ENCODE peak calls at places on chromosome 5, in seven cellular contexts. A is effector memory CD4-positive, alpha-beta T cell; U is lower lobe of right lung; T is spleen; C is IMR-90; V is stomach; S is CD8-positive, alpha-beta memory T cell. D is an unnamed sample.

GRCh38 chr5:150020249-150020648 is 19.7 kb downstream of the HMGXB3 start:
- DNase-seq in C (no peak), A (no peak), U (no peak), V (no peak), T (no peak), S (no peak), D (no peak)

GRCh38 chr5:50439221-50439620 is 1.9 kb downstream of the EMB start:
- DNase-seq in S (no peak), T (no peak), C (no peak), U (no peak), A (no peak), V (no peak), D (no peak)

GRCh38 chr5:77170196-77170595 is 40.3 kb upstream of the PDE8B start:
- DNase-seq in V (no peak), C (no peak), A (no peak), U (no peak), T (no peak), S (no peak), D (no peak)

GRCh38 chr5:131303537-131303936 is 39.7 kb downstream of the CDC42SE2 start:
- DNase-seq in T (no peak), A (no peak), C (peak; percentile 74), U (no peak), V (no peak), S (no peak), D (no peak)

GRCh38 chr5:11941566-11941965 is 37.3 kb upstream of the CTNND2 start:
- DNase-seq in S (no peak), C (no peak), V (no peak), U (no peak), A (no peak), T (no peak), D (no peak)

GRCh38 chr5:137718611-137719010 is 17.3 kb downstream of the KLHL3 start:
- DNase-seq in T (no peak), A (no peak), V (no peak), S (no peak), C (no peak), U (no peak), D (no peak)

GRCh38 chr5:133371371-133372155 is 240.8 kb downstream of the FSTL4 start:
- DNase-seq in S (no peak), T (no peak), A (no peak), C (no peak), V (no peak), U (no peak), D (no peak)

GRCh38 chr5:135688385-135688784 is 109.6 kb upstream of the CXCL14 start:
- DNase-seq in T (no peak), S (no peak), V (no peak), U (no peak), A (no peak), C (no peak), D (no peak)

GRCh38 chr5:172973127-172973916 is 10.2 kb upstream of the ATP6V0E1 start:
- DNase-seq in S (no peak), C (peak; percentile 73), T (no peak), V (no peak), U (no peak), A (no peak), D (no peak)

GRCh38 chr5:161152415-161152814 is 300.4 kb upstream of the ATP10B start:
- DNase-seq in C (no peak), T (no peak), U (no peak), V (no peak), A (no peak), S (no peak), D (no peak)

GRCh38 chr5:134073404-134073803 is 41.1 kb upstream of the TCF7 start:
- DNase-seq in U (no peak), A (no peak), T (no peak), C (peak; percentile 12), V (no peak), S (no peak), D (no peak)

GRCh38 chr5:123035320-123035949 is 1.1 kb downstream of the PPIC start:
- DNase-seq in U (peak; percentile 70), V (peak; percentile 38), C (peak; percentile 27), A (no peak), T (no peak), S (no peak), D (no peak)

GRCh38 chr5:17020586-17021362 is 84.7 kb upstream of the MYO10 start:
- DNase-seq in A (no peak), T (no peak), U (no peak), V (no peak), C (peak; percentile 51), S (no peak), D (no peak)

GRCh38 chr5:96408276-96408777 is 24.7 kb downstream of the PCSK1 start:
- DNase-seq in C (peak; percentile 25), U (no peak), T (no peak), A (no peak), S (no peak), V (no peak), D (no peak)

GRCh38 chr5:176740131-176740701 is 70.1 kb upstream of the UNC5A start:
- DNase-seq in U (no peak), V (peak; percentile 21), C (no peak), T (peak; percentile 32), S (no peak), A (no peak), D (no peak)

GRCh38 chr5:142819292-142819691 is 49.1 kb downstream of the ARHGAP26 start:
- DNase-seq in U (no peak), C (no peak), S (no peak), A (no peak), V (no peak), T (no peak), D (no peak)

GRCh38 chr5:153490124-153491085 is at the start of gene GRIA1:
- DNase-seq in S (no peak), C (peak; percentile 9), V (no peak), T (no peak), A (no peak), U (no peak), D (no peak)

GRCh38 chr5:100644206-100644605 is 109.0 kb downstream of the FAM174A start:
- DNase-seq in T (no peak), A (no peak), S (no peak), C (no peak), U (no peak), V (no peak), D (no peak)

GRCh38 chr5:74196233-74196632 is 444.3 kb downstream of the ENC1 start:
- DNase-seq in U (no peak), T (no peak), V (no peak), S (no peak), C (no peak), A (no peak), D (no peak)

GRCh38 chr5:151087475-151087874 is 6.6 kb upstream of the TNIP1 start:
- DNase-seq in U (no peak), A (no peak), T (no peak), V (no peak), C (peak; percentile 59), S (no peak), D (no peak)

GRCh38 chr5:175335691-175336090 is 108.3 kb downstream of the DRD1 start:
- DNase-seq in C (no peak), S (no peak), A (no peak), U (no peak), T (no peak), V (no peak), D (no peak)

GRCh38 chr5:71924325-71924724 is 182.9 kb upstream of the MAP1B start:
- DNase-seq in A (no peak), U (no peak), T (no peak), V (no peak), C (peak; percentile 20), S (no peak), D (no peak)

GRCh38 chr5:143880178-143880577 is 68.2 kb downstream of the HMHB1 start:
- DNase-seq in U (no peak), S (no peak), V (no peak), C (peak; percentile 47), T (no peak), A (no peak), D (no peak)

GRCh38 chr5:141359790-141360426 is at the start of gene PCDHGB2:
- DNase-seq in T (no peak), V (no peak), S (peak; percentile 22), A (no peak), C (peak; percentile 64), U (no peak), D (no peak)

GRCh38 chr5:141363952-141364660 is at the start of gene PCDHGA5:
- DNase-seq in T (no peak), V (no peak), A (no peak), C (peak; percentile 40), S (no peak), U (no peak), D (no peak)

GRCh38 chr5:141360685-141361084 is 891 bp downstream of the PCDHGB2 start:
- DNase-seq in S (no peak), V (no peak), T (no peak), C (no peak), A (no peak), U (no peak), D (no peak)

GRCh38 chr5:141366016-141366896 is 2.3 kb downstream of the PCDHGA5 start:
- DNase-seq in C (no peak), T (no peak), S (no peak), U (no peak), V (no peak), A (no peak), D (no peak)

GRCh38 chr5:141362719-141363118 is 1.2 kb upstream of the PCDHGA5 start:
- DNase-seq in S (no peak), A (no peak), T (no peak), U (no peak), C (no peak), V (no peak), D (no peak)
- H3K9me3 ChIP-seq in S (peaks cover 13% of the 10 kb centered on the region), A (no peaks in the 10 kb centered on the region), T (peaks cover 98% of the 10 kb centered on the region), U (peaks cover 80% of the 10 kb centered on the region), C (peaks cover 53% of the 10 kb centered on the region), V (peaks cover 60% of the 10 kb centered on the region), D (peaks cover 19% of the 10 kb centered on the region)

DNA sequence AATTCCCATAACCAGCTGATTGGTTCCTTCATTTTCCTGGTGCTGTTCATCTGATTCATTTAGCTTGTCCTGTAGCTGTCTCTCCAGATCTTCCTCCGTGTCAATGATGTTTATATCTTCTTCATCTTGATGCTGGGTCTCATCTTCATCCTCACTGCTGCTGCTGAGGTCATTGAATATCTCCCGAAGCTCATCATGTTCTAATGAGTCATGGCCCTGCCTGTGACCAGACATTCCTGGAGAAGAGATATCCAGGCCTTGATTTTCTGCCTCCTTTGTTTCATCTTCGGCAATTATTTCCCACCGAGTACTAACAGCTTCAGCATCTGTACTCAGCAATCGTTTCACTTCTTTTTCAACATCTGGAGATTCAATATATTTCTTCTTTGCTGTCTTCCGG is 1.4 kb downstream of the TAF7 start:
- DNase-seq in U (no peak), V (no peak), A (no peak), C (no peak), T (no peak), S (no peak), D (no peak)
- H3K9me3 ChIP-seq in U (peaks cover 78% of the 10 kb centered on the region), V (peaks cover 59% of the 10 kb centered on the region), A (peaks cover 31% of the 10 kb centered on the region), C (peaks cover 50% of the 10 kb centered on the region), T (peaks cover 94% of the 10 kb centered on the region), S (peaks cover 53% of the 10 kb centered on the region), D (peaks cover 30% of the 10 kb centered on the region)

GRCh38 chr5:3333836-3334235 is 261.8 kb upstream of the IRX1 start:
- DNase-seq in A (no peak), S (no peak), C (no peak), U (no peak), T (no peak), V (no peak), D (no peak)
- H3K9me3 ChIP-seq in A (no peaks in the 10 kb centered on the region), S (no peaks in the 10 kb centered on the region), C (peaks cover 38% of the 10 kb centered on the region), U (no peaks in the 10 kb centered on the region), T (peaks cover 9% of the 10 kb centered on the region), V (no peaks in the 10 kb centered on the region), D (no peaks in the 10 kb centered on the region)

DNA sequence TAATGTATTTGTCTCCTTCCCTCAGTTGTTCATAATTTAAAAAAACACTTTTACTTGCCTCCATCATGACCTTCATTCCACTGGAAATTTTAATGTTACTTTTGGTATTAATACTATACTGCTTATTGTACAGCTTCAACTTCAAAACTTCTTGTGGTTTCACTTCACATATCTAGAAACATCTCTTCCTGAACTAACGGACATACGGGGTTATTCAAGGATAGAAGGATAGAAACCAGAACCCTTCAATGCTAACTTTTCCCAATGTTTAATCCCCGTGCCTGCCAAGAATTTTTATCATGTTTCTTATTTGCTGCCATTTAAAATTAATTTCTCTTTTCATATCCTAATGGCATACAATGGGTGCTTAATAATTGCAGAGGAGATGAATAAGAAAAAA is 36.3 kb upstream of the SETD9 start:
- DNase-seq in A (no peak), T (no peak), S (no peak), U (no peak), C (no peak), V (no peak), D (no peak)
- H3K9me3 ChIP-seq in A (no peaks in the 10 kb centered on the region), T (no peaks in the 10 kb centered on the region), S (no peaks in the 10 kb centered on the region), U (no peaks in the 10 kb centered on the region), C (no peaks in the 10 kb centered on the region), V (no peaks in the 10 kb centered on the region), D (no peaks in the 10 kb centered on the region)

D was measured in T-helper 17 cell.